ENCODE peak calls at places on chromosomes 1 and 21, in nine cellular contexts. K is nucleus accumbens; C is mucosa of descending colon; R is psoas muscle; O is 8988T; E is Caco-2; J is brain microvascular endothelial cell; W is activated T-cell treated with anti-CD3 and anti-CD28 coated beads, Interleukin-2, amount 50 U/mL, for 72 hours; N is activated naive CD4-positive, alpha-beta T cell. V is an unnamed sample.

GRCh38 chr1:244971524-244972216 is 107.3 kb upstream of the HNRNPU start:
- DNase-seq in W (no peak), C (no peak), N (no peak), E (no peak), R (no peak), O (no peak), K (peak), J (no peak), V (no peak)

GRCh38 chr1:11320153-11320936 is 47.3 kb downstream of the UBIAD1 start:
- DNase-seq in R (no peak), O (peak), N (peak), J (no peak), W (peak), C (peak), K (no peak), E (peak), V (peak)

GRCh38 chr21:44709426-44710293 is 1.7 kb downstream of the TSPEAR start:
- DNase-seq in N (peak), J (no peak), W (no peak), R (peak), O (no peak), C (no peak), K (no peak), E (no peak), V (peak)

GRCh38 chr1:43932786-43933385 is 715 bp upstream of the ARTN start:
- DNase-seq in O (peak), E (no peak), R (no peak), K (no peak), N (no peak), J (peak), C (no peak), W (no peak), V (no peak)

GRCh38 chr1:160674415-160674814 is 27.6 kb upstream of the SLAMF1 start:
- DNase-seq in R (no peak), C (no peak), K (no peak), W (no peak), N (no peak), E (no peak), O (no peak), J (no peak), V (no peak)

GRCh38 chr1:184881941-184882648 is 92.2 kb downstream of the NIBAN1 start:
- DNase-seq in N (no peak), E (no peak), C (no peak), O (no peak), J (peak), K (no peak), R (no peak), W (peak), V (no peak)

GRCh38 chr1:6275826-6276764 is 15.2 kb upstream of the GPR153 start:
- DNase-seq in C (no peak), O (no peak), J (peak), K (peak), E (no peak), W (no peak), N (no peak), R (peak), V (peak)

GRCh38 chr1:228276901-228277490 is 69.2 kb downstream of the OBSCN start:
- DNase-seq in O (no peak), J (no peak), C (peak), N (no peak), E (no peak), W (no peak), R (peak), K (no peak), V (peak)

GRCh38 chr1:156508205-156508954 is 7.8 kb upstream of the MEF2D start:
- DNase-seq in N (no peak), C (peak), E (no peak), K (peak), W (no peak), R (peak), O (no peak), J (no peak), V (no peak)

GRCh38 chr1:164720329-164721036 is 161.5 kb downstream of the PBX1 start:
- DNase-seq in R (no peak), K (no peak), C (no peak), N (no peak), E (no peak), W (no peak), J (peak), O (no peak), V (no peak)

GRCh38 chr1:180941518-180942275 is 29.0 kb downstream of the KIAA1614 start:
- DNase-seq in O (no peak), N (no peak), J (no peak), R (no peak), E (no peak), W (no peak), C (no peak), K (no peak), V (no peak)

GRCh38 chr1:18540136-18540765 is 59.5 kb downstream of the KLHDC7A start:
- DNase-seq in O (no peak), J (no peak), E (no peak), W (no peak), C (no peak), K (no peak), N (no peak), R (no peak), V (no peak)

GRCh38 chr1:33093004-33093403 is 12.1 kb downstream of the AZIN2 start:
- DNase-seq in R (no peak), O (no peak), K (no peak), W (no peak), E (peak), N (no peak), C (no peak), J (no peak), V (no peak)

GRCh38 chr1:116226017-116226416 is 114.8 kb downstream of the MAB21L3 start:
- DNase-seq in J (no peak), K (no peak), E (no peak), N (no peak), W (no peak), O (no peak), C (no peak), R (no peak), V (no peak)

GRCh38 chr1:67700220-67700619 is 15.2 kb downstream of the GADD45A start:
- DNase-seq in C (no peak), W (no peak), R (no peak), E (no peak), N (no peak), K (no peak), J (no peak), O (no peak), V (no peak)

GRCh38 chr1:234515821-234516241 is 36.9 kb upstream of the TARBP1 start:
- DNase-seq in O (no peak), R (no peak), J (no peak), E (no peak), K (no peak), N (no peak), C (no peak), W (no peak), V (no peak)

GRCh38 chr1:55696181-55696580 is 481.0 kb upstream of the USP24 start:
- DNase-seq in K (no peak), N (no peak), W (no peak), O (no peak), C (no peak), J (peak), R (peak), E (no peak), V (no peak)

GRCh38 chr1:228318823-228319241 is 87.8 kb downstream of the TRIM11 start:
- DNase-seq in J (no peak), W (no peak), C (no peak), R (peak), O (no peak), E (no peak), K (no peak), N (no peak), V (peak)

GRCh38 chr1:200975458-200975857 is 48.1 kb downstream of the KIF21B start:
- DNase-seq in R (no peak), C (peak), E (no peak), W (no peak), K (no peak), J (no peak), O (no peak), N (no peak), V (no peak)

GRCh38 chr1:107547363-107548155 is 406.7 kb downstream of the NTNG1 start:
- DNase-seq in K (no peak), N (no peak), R (no peak), C (no peak), W (no peak), O (no peak), J (no peak), E (no peak), V (no peak)

GRCh38 chr1:176904057-176904815 is 260.3 kb downstream of the ASTN1 start:
- DNase-seq in E (no peak), O (no peak), N (no peak), W (no peak), R (no peak), K (peak), J (no peak), C (no peak), V (peak)

GRCh38 chr1:45557422-45557944 is 6.9 kb downstream of the AKR1A1 start:
- DNase-seq in O (no peak), R (no peak), W (no peak), C (no peak), E (no peak), N (no peak), K (no peak), J (no peak), V (no peak)

GRCh38 chr1:204089044-204089751 is 16.3 kb downstream of the SOX13 start:
- DNase-seq in R (peak), E (no peak), N (no peak), O (no peak), C (no peak), J (no peak), K (peak), W (no peak), V (no peak)

GRCh38 chr1:205505076-205505729 is 734 bp downstream of the CDK18 start:
- DNase-seq in O (no peak), C (no peak), N (no peak), E (peak), R (no peak), J (no peak), W (no peak), K (no peak), V (no peak)

V was measured in head of caudate nucleus.